ENCODE peak calls at places on chromosomes 11 and 22, in five cellular contexts. M is pancreas, K is right atrium auricular region, U is breast epithelium, Y is body of pancreas. Z is an unnamed sample.

GRCh38 chr11:22808559-22809197 is 20.9 kb downstream of the SVIP start:
- DNase-seq in M (no peak), K (no peak), U (no peak), Y (no peak), Z (peak; percentile 37)

GRCh38 chr11:122803306-122803705 is 35.0 kb upstream of the CRTAM start:
- DNase-seq in M (no peak), K (no peak), U (no peak), Y (no peak), Z (peak; percentile 9)

GRCh38 chr11:9574806-9575530 is 1.5 kb downstream of the WEE1 start:
- DNase-seq in M (no peak), K (peak; percentile 77), U (peak; percentile 66), Y (peak; percentile 70), Z (peak; percentile 76)

GRCh38 chr11:74072721-74073120 is 63.8 kb upstream of the UCP3 start:
- DNase-seq in M (no peak), K (no peak), U (no peak), Y (no peak), Z (no peak)

GRCh38 chr11:105862736-105863367 is 159.2 kb downstream of the MSANTD4 start:
- DNase-seq in M (no peak), K (no peak), U (no peak), Y (no peak), Z (no peak)

GRCh38 chr22:37557321-37558001 is 2.8 kb upstream of the CDC42EP1 start:
- DNase-seq in M (peak; percentile 20), K (no peak), U (no peak), Y (peak; percentile 74), Z (no peak)

GRCh38 chr11:66467756-66468155 is 1.1 kb downstream of the PELI3 start:
- DNase-seq in M (no peak), K (no peak), U (no peak), Y (peak; percentile 45), Z (no peak)

GRCh38 chr11:96341237-96342130 is 1.5 kb downstream of the MAML2 start:
- DNase-seq in M (peak; percentile 71), K (peak; percentile 62), U (peak; percentile 62), Y (peak; percentile 36), Z (peak; percentile 59)

GRCh38 chr11:9132203-9132878 is 40.9 kb upstream of the SCUBE2 start:
- DNase-seq in M (no peak), K (no peak), U (no peak), Y (no peak), Z (no peak)

GRCh38 chr11:110249066-110249465 is 47.3 kb downstream of the RDX start:
- DNase-seq in M (no peak), K (no peak), U (no peak), Y (no peak), Z (no peak)

GRCh38 chr11:75313457-75314272 is 37.8 kb downstream of the ARRB1 start:
- DNase-seq in M (peak; percentile 43), K (peak; percentile 86), U (no peak), Y (peak; percentile 67), Z (peak; percentile 85)

GRCh38 chr22:44550666-44551491 is 52.8 kb upstream of the RTL6 start:
- DNase-seq in M (no peak), K (no peak), U (no peak), Y (peak; percentile 29), Z (no peak)

GRCh38 chr11:120854988-120855387 is 168.9 kb upstream of the TBCEL start:
- DNase-seq in M (no peak), K (no peak), U (no peak), Y (no peak), Z (no peak)

GRCh38 chr11:10829139-10829538 is 20.4 kb upstream of the EIF4G2 start:
- DNase-seq in M (no peak), K (no peak), U (no peak), Y (no peak), Z (no peak)

GRCh38 chr22:36433318-36434231 is 45.8 kb upstream of the MYH9 start:
- DNase-seq in M (peak; percentile 95), K (no peak), U (no peak), Y (peak; percentile 96), Z (peak; percentile 70)
- H3K27ac ChIP-seq in M (peak overlapping the region; percentile 83), K (no peak overlapping the region), U (peak overlapping the region; percentile 81), Y (peak overlapping the region; percentile 86), Z (no peak overlapping the region)

GRCh38 chr11:69705246-69705856 is 1.5 kb upstream of the FGF19 start:
- DNase-seq in M (no peak), K (no peak), U (no peak), Y (no peak), Z (no peak)
- H3K27me3 ChIP-seq in M (no peaks in the 10 kb centered on the region), K (peaks cover 33% of the 10 kb centered on the region), U (peaks cover 5% of the 10 kb centered on the region), Y (peaks cover 5% of the 10 kb centered on the region), Z (peaks cover 28% of the 10 kb centered on the region)

GRCh38 chr11:82930229-82930628 is 28.7 kb downstream of the DDIAS start:
- DNase-seq in M (no peak), K (no peak), U (no peak), Y (no peak), Z (no peak)

GRCh38 chr11:82929121-82929520 is 27.6 kb downstream of the DDIAS start:
- DNase-seq in M (no peak), K (no peak), U (no peak), Y (no peak), Z (no peak)

GRCh38 chr11:82930734-82931133 is 29.2 kb downstream of the DDIAS start:
- DNase-seq in M (no peak), K (no peak), U (no peak), Y (no peak), Z (no peak)

GRCh38 chr11:82924522-82925224 is 23.1 kb downstream of the DDIAS start:
- DNase-seq in M (no peak), K (no peak), U (no peak), Y (no peak), Z (no peak)

GRCh38 chr11:82927264-82927880 is 25.8 kb downstream of the DDIAS start:
- DNase-seq in M (no peak), K (no peak), U (no peak), Y (peak; percentile 25), Z (no peak)
- H3K4me3 ChIP-seq in M (no peak overlapping the region), K (no peak overlapping the region), U (no peak overlapping the region), Y (no peak overlapping the region), Z (no peak overlapping the region)

DNA sequence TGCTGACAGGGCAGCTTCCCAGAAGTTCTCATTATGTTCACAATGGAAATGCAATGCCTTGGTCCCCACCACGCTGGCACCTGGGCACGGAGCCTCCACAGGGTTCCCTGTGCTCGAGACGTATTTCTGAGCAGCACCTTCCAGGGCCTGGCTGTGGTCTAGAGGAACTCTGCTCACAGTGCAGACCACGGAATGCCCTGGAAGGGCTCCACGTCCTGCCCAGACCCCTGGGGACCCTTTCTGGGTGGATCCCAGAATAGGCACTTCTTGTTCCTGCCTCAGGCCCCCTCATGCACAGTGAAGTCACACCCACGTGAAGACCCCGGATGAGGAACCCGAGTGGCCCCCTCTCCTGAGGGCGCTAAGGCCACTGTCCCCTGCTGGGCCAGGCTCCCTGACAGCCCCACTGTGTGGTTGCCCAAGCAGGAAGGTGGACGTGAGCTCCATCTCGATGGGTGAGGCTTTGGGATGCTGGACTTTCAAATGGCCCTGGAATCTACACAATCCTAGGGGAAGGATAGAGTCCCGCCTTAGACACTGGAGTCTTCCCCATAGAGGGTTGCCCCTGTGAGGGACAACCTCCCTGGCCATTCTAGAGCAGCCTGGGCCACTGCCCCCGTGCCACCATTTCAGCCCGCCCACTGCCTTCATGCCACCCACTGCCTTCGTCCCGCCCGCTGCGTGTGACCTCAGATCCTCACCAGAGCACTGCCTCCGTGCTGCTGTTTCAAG is 1106.8 kb downstream of the BRD1 start:
- DNase-seq in M (no peak), K (no peak), U (no peak), Y (no peak), Z (no peak)
- H3K27ac ChIP-seq in M (no peak overlapping the region), K (no peak overlapping the region), U (peak overlapping the region; percentile 23), Y (no peak overlapping the region), Z (no peak overlapping the region)

DNA sequence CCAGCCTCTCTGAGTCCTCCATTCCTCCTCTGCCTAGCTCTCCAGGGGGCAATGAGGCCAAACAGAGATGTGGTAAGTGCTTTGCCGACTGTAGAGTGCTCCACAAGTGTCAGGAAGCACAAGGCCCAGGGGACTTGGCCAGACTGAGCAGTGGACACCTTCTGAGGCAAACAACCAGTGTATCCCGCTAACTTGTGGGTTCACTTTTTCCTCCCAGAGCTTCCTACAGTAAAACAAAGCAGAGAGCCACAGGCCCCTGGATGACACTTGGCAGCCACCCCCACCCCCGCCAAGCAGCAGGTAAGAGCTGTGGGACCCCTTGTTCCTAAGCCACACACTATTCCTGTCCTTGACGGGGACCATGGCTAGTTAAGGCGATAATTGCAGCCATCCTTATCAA is 160.9 kb downstream of the CACNA1I start:
- DNase-seq in M (no peak), K (no peak), U (no peak), Y (no peak), Z (no peak)
- H3K27me3 ChIP-seq in M (no peaks in the 10 kb centered on the region), K (no peaks in the 10 kb centered on the region), U (no peaks in the 10 kb centered on the region), Y (no peaks in the 10 kb centered on the region), Z (no peaks in the 10 kb centered on the region)

GRCh38 chr22:31139866-31140716 is at the start of gene PLA2G3:
- DNase-seq in M (no peak), K (no peak), U (no peak), Y (no peak), Z (peak; percentile 90)
- H3K4me3 ChIP-seq in M (no peak within 1 kb of the TSS), K (no peak within 1 kb of the TSS), U (no peak within 1 kb of the TSS), Y (no peak within 1 kb of the TSS), Z (no peak within 1 kb of the TSS)

DNA sequence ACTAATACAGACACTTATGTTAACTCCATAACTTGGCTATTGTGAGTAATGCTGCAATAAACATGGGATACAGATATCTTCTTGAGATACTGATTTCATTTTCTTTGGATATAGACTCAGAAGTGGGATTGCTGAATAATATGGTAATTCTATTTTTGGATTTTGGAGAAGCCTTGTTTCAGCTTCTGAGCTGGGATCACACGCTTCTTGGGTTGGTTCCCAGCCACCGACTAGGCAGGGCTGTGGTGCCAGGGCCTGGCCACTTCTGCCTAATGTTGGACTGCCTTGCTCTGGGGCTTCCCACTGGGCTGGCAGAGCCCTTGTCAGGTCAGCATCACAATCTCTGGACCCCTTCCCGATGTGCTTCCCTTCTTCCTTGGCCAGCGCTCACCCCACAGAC is 14.0 kb upstream of the MCHR1 start:
- DNase-seq in M (no peak), K (peak; percentile 65), U (no peak), Y (no peak), Z (peak; percentile 82)
- H3K27ac ChIP-seq in M (no peak overlapping the region), K (peak overlapping the region; percentile 72), U (peak overlapping the region; percentile 87), Y (no peak overlapping the region), Z (peak overlapping the region; percentile 56)